ENCODE peak calls at places on chromosomes 7 and 10, in four cellular contexts. P is memory B cell; X is GM12891; S is activated CD4-positive, alpha-beta T cell treated with anti-CD3 and anti-CD28 coated beads for 4 hours. F is an unnamed sample.

GRCh38 chr7:105851064-105851463 is 25.3 kb downstream of the ATXN7L1 start:
- DNase-seq in P (no peak), X (no peak), S (no peak), F (no peak)

GRCh38 chr7:138267934-138268333 is 191.7 kb downstream of the AKR1D1 start:
- DNase-seq in P (no peak), X (no peak), S (no peak), F (no peak)

GRCh38 chr10:72765051-72765450 is 73.1 kb downstream of the MCU start:
- DNase-seq in P (no peak), X (no peak), S (no peak), F (no peak)

GRCh38 chr10:133133471-133134231 is 26.4 kb upstream of the KNDC1 start:
- DNase-seq in P (no peak), X (no peak), S (no peak), F (no peak)

GRCh38 chr7:134547738-134548054 is 1.2 kb upstream of the AKR1B15 start:
- DNase-seq in P (no peak), X (peak), S (no peak), F (peak)

GRCh38 chr7:34430456-34430855 is 227.6 kb upstream of the NPSR1 start:
- DNase-seq in P (no peak), X (peak), S (no peak), F (peak)

GRCh38 chr10:130301026-130301892 is 165.1 kb downstream of the GLRX3 start:
- DNase-seq in P (peak), X (no peak), S (peak), F (no peak)

GRCh38 chr10:119281581-119282071 is 74.3 kb downstream of the GRK5 start:
- DNase-seq in P (no peak), X (no peak), S (no peak), F (no peak)

GRCh38 chr10:102714621-102715455 is at the start of gene SFXN2:
- DNase-seq in P (peak), X (no peak), S (peak), F (peak)

GRCh38 chr10:23368816-23369640 is 24.4 kb upstream of the C10orf67 start:
- DNase-seq in P (no peak), X (peak), S (no peak), F (peak)

GRCh38 chr7:122965306-122965705 is 30.2 kb downstream of the TAS2R16 start:
- DNase-seq in P (no peak), X (no peak), S (no peak), F (no peak)

F was measured in GM13977.